ENCODE peak calls at places on chromosomes 5 and 9, in six cellular contexts. P, T, G, H, Y and R are unnamed samples.

GRCh38 chr9:81030027-81030426 is 659.3 kb downstream of the TLE1 start:
- DNase-seq in P (no peak), T (no peak), G (no peak), H (no peak), Y (no peak), R (no peak)

GRCh38 chr5:134567651-134568338 is 42.3 kb downstream of the JADE2 start:
- DNase-seq in P (no peak), T (no peak), G (no peak), H (no peak), Y (no peak), R (no peak)

GRCh38 chr5:111383288-111383970 is 128.9 kb downstream of the STARD4 start:
- DNase-seq in P (no peak), T (no peak), G (no peak), H (peak), Y (no peak), R (no peak)

GRCh38 chr5:135032613-135033025 is 1.4 kb downstream of the PITX1 start:
- DNase-seq in P (no peak), T (peak), G (no peak), H (no peak), Y (no peak), R (no peak)

GRCh38 chr5:109256486-109256885 is 153.3 kb downstream of the PJA2 start:
- DNase-seq in P (no peak), T (no peak), G (no peak), H (no peak), Y (no peak), R (no peak)

GRCh38 chr5:35856186-35857003 is at the start of gene IL7R:
- DNase-seq in P (no peak), T (no peak), G (no peak), H (peak), Y (no peak), R (no peak)

GRCh38 chr9:136808781-136809158 is 1.0 kb downstream of the RABL6 start:
- DNase-seq in P (no peak), T (peak), G (no peak), H (no peak), Y (no peak), R (no peak)

GRCh38 chr9:91481971-91482370 is 58.3 kb upstream of the NFIL3 start:
- DNase-seq in P (no peak), T (no peak), G (no peak), H (no peak), Y (no peak), R (no peak)

GRCh38 chr5:159943331-159943730 is 27.0 kb downstream of the ADRA1B start:
- DNase-seq in P (no peak), T (no peak), G (no peak), H (no peak), Y (no peak), R (no peak)

GRCh38 chr9:136242908-136243525 is 2.6 kb downstream of the QSOX2 start:
- DNase-seq in P (no peak), T (no peak), G (no peak), H (no peak), Y (no peak), R (no peak)

GRCh38 chr5:96413028-96413427 is 20.0 kb downstream of the PCSK1 start:
- DNase-seq in P (no peak), T (peak), G (no peak), H (no peak), Y (no peak), R (no peak)

GRCh38 chr5:106966686-106967315 is 703.9 kb downstream of the EFNA5 start:
- DNase-seq in P (no peak), T (no peak), G (no peak), H (no peak), Y (no peak), R (no peak)

GRCh38 chr5:505946-506555 is 18.2 kb downstream of the SLC9A3 start:
- DNase-seq in P (no peak), T (no peak), G (no peak), H (no peak), Y (no peak), R (no peak)

GRCh38 chr9:77877976-77878375 is 153.6 kb downstream of the GNAQ start:
- DNase-seq in P (no peak), T (no peak), G (no peak), H (no peak), Y (no peak), R (no peak)

GRCh38 chr5:151281001-151281639 is 22.4 kb downstream of the SLC36A3 start:
- DNase-seq in P (no peak), T (no peak), G (no peak), H (no peak), Y (no peak), R (no peak)

GRCh38 chr5:172114875-172115422 is 73.1 kb downstream of the STK10 start:
- DNase-seq in P (no peak), T (no peak), G (no peak), H (no peak), Y (peak), R (peak)

GRCh38 chr9:77605449-77606220 is 42.5 kb downstream of the GNA14 start:
- DNase-seq in P (no peak), T (no peak), G (no peak), H (no peak), Y (no peak), R (no peak)